ENCODE peak calls at places on chromosomes 6 and 20, in four cellular contexts. F is T-cell; W is B cell; Q is activated CD8-positive, alpha-beta memory T cell treated with anti-CD3 and anti-CD28 coated beads, Interleukin-2, amount 10 ng/mL, durations not matched to agents 7 days and 5 days. N is an unnamed sample.
A peak's percentile ranks its signal among the peaks of the same experiment; 100 is the strongest.

GRCh38 chr6:158589371-158589770 is 29.5 kb downstream of the TMEM181 start:
- DNase-seq in F (no peak), W (no peak), Q (no peak), N (peak; percentile 84)

GRCh38 chr6:19478992-19479391 is 358.2 kb upstream of the ID4 start:
- DNase-seq in W (no peak), Q (no peak), F (no peak), N (no peak)

GRCh38 chr6:34865107-34865506 is 22.7 kb downstream of the TAF11 start:
- DNase-seq in Q (no peak), W (no peak), F (no peak), N (no peak)

GRCh38 chr6:169387809-169388383 is 134.2 kb upstream of the THBS2 start:
- DNase-seq in Q (no peak), F (no peak), W (no peak), N (no peak)

GRCh38 chr6:12288844-12289654 is 1.1 kb upstream of the EDN1 start:
- DNase-seq in Q (peak; percentile 68), F (no peak), W (peak; percentile 70), N (peak; percentile 49)

GRCh38 chr6:149473080-149474052 is 11.4 kb downstream of the ZC3H12D start:
- DNase-seq in W (no peak), Q (no peak), F (no peak), N (no peak)

GRCh38 chr6:161917645-161918044 is 643.8 kb upstream of the AGPAT4 start:
- DNase-seq in F (no peak), W (no peak), Q (no peak), N (no peak)

GRCh38 chr6:82555801-82556200 is 192.2 kb downstream of the TPBG start:
- DNase-seq in Q (no peak), F (no peak), W (no peak), N (no peak)

GRCh38 chr20:64131406-64131805 is 24.0 kb upstream of the NPBWR2 start:
- DNase-seq in W (no peak), F (no peak), Q (no peak), N (peak; percentile 73)

GRCh38 chr6:141969201-141969600 is 163.5 kb upstream of the GJE1 start:
- DNase-seq in F (no peak), Q (no peak), W (no peak), N (no peak)

GRCh38 chr6:159045826-159046225 is 1.0 kb upstream of the TAGAP start:
- DNase-seq in F (no peak), Q (no peak), W (no peak), N (no peak)

GRCh38 chr6:11315743-11316437 is 83.4 kb upstream of the NEDD9 start:
- DNase-seq in Q (no peak), W (no peak), F (no peak), N (no peak)

GRCh38 chr6:149170564-149171452 is 146.7 kb upstream of the TAB2 start:
- DNase-seq in W (no peak), Q (no peak), F (no peak), N (no peak)

GRCh38 chr6:48916523-48917050 is 546.5 kb downstream of the MMUT start:
- DNase-seq in F (no peak), W (no peak), Q (no peak), N (no peak)

GRCh38 chr20:10721112-10721896 is 47.5 kb upstream of the JAG1 start:
- DNase-seq in F (no peak), Q (no peak), W (no peak), N (no peak)

GRCh38 chr20:35601021-35601973 is 14.3 kb upstream of the SPAG4 start:
- DNase-seq in Q (peak; percentile 85), W (peak; percentile 88), F (peak; percentile 72), N (peak; percentile 29)

GRCh38 chr6:97195117-97195516 is 87.9 kb downstream of the MMS22L start:
- DNase-seq in F (no peak), W (no peak), Q (no peak), N (peak; percentile 41)